ENCODE peak calls at places on chromosomes 4 and X, in five cellular contexts. One of them, this sample, is unnamed.

GRCh38 chr4:52853351-52853750 is 8.8 kb upstream of the RASL11B start:
- DNase-seq in endothelial cell of umbilical vein: no peak
- DNase-seq in transverse colon: no peak
- DNase-seq in heart left ventricle: no peak
- DNase-seq in suprapubic skin: no peak
- DNase-seq in this sample: no peak

GRCh38 chr4:1208266-1208961 is 36.0 kb upstream of the SPON2 start:
- DNase-seq in endothelial cell of umbilical vein: no peak
- DNase-seq in heart left ventricle: no peak
- DNase-seq in transverse colon: peak
- DNase-seq in suprapubic skin: peak
- DNase-seq in this sample: no peak

GRCh38 chr4:6307230-6307629 is 37.6 kb downstream of the WFS1 start:
- DNase-seq in suprapubic skin: no peak
- DNase-seq in heart left ventricle: no peak
- DNase-seq in transverse colon: no peak
- DNase-seq in endothelial cell of umbilical vein: no peak
- DNase-seq in this sample: no peak

GRCh38 chr4:113837397-113837796 is 75.9 kb upstream of the CAMK2D start:
- DNase-seq in endothelial cell of umbilical vein: peak
- DNase-seq in heart left ventricle: no peak
- DNase-seq in suprapubic skin: no peak
- DNase-seq in transverse colon: no peak
- DNase-seq in this sample: no peak

GRCh38 chr4:176717237-176717636 is 75.5 kb downstream of the VEGFC start:
- DNase-seq in heart left ventricle: no peak
- DNase-seq in transverse colon: no peak
- DNase-seq in suprapubic skin: no peak
- DNase-seq in endothelial cell of umbilical vein: peak
- DNase-seq in this sample: no peak

GRCh38 chrX:22063284-22063683 is 31.2 kb downstream of the PHEX start:
- DNase-seq in heart left ventricle: no peak
- DNase-seq in endothelial cell of umbilical vein: no peak
- DNase-seq in suprapubic skin: no peak
- DNase-seq in transverse colon: no peak
- DNase-seq in this sample: no peak

GRCh38 chr4:173374588-173374987 is 3.8 kb downstream of the SAP30 start:
- DNase-seq in suprapubic skin: no peak
- DNase-seq in transverse colon: no peak
- DNase-seq in heart left ventricle: no peak
- DNase-seq in endothelial cell of umbilical vein: no peak
- DNase-seq in this sample: no peak

GRCh38 chr4:115187136-115187535 is 73.7 kb upstream of the NDST4 start:
- DNase-seq in suprapubic skin: no peak
- DNase-seq in heart left ventricle: no peak
- DNase-seq in transverse colon: no peak
- DNase-seq in endothelial cell of umbilical vein: no peak
- DNase-seq in this sample: no peak

GRCh38 chr4:98929341-98930267 is 671 bp upstream of the EIF4E start:
- DNase-seq in heart left ventricle: peak
- DNase-seq in suprapubic skin: no peak
- DNase-seq in transverse colon: peak
- DNase-seq in endothelial cell of umbilical vein: peak
- DNase-seq in this sample: peak

GRCh38 chrX:103828529-103828928 is 3.5 kb downstream of the RAB9B start:
- DNase-seq in heart left ventricle: no peak
- DNase-seq in suprapubic skin: no peak
- DNase-seq in endothelial cell of umbilical vein: no peak
- DNase-seq in transverse colon: no peak
- DNase-seq in this sample: no peak

GRCh38 chrX:68048774-68049173 is 384.5 kb downstream of the OPHN1 start:
- DNase-seq in heart left ventricle: no peak
- DNase-seq in suprapubic skin: no peak
- DNase-seq in transverse colon: no peak
- DNase-seq in endothelial cell of umbilical vein: no peak
- DNase-seq in this sample: no peak

GRCh38 chrX:72685810-72686465 is 28.2 kb downstream of the PHKA1 start:
- DNase-seq in suprapubic skin: no peak
- DNase-seq in endothelial cell of umbilical vein: no peak
- DNase-seq in transverse colon: no peak
- DNase-seq in heart left ventricle: no peak
- DNase-seq in this sample: no peak

GRCh38 chrX:39795591-39795990 is 302.2 kb downstream of the BCOR start:
- DNase-seq in endothelial cell of umbilical vein: no peak
- DNase-seq in suprapubic skin: no peak
- DNase-seq in transverse colon: no peak
- DNase-seq in heart left ventricle: no peak
- DNase-seq in this sample: no peak

GRCh38 chrX:153381684-153382532 is 19.2 kb downstream of the PNMA6E start:
- DNase-seq in suprapubic skin: no peak
- DNase-seq in transverse colon: no peak
- DNase-seq in heart left ventricle: no peak
- DNase-seq in endothelial cell of umbilical vein: peak
- DNase-seq in this sample: peak

GRCh38 chr4:186607490-186607889 is 52.1 kb upstream of the MTNR1A start:
- DNase-seq in suprapubic skin: no peak
- DNase-seq in endothelial cell of umbilical vein: no peak
- DNase-seq in transverse colon: no peak
- DNase-seq in heart left ventricle: no peak
- DNase-seq in this sample: no peak

GRCh38 chr4:174217273-174218126 is 66.0 kb downstream of the FBXO8 start:
- DNase-seq in heart left ventricle: peak
- DNase-seq in suprapubic skin: no peak
- DNase-seq in transverse colon: no peak
- DNase-seq in endothelial cell of umbilical vein: no peak
- DNase-seq in this sample: peak

GRCh38 chrX:112868586-112868985 is 28.0 kb upstream of the AMOT start:
- DNase-seq in endothelial cell of umbilical vein: no peak
- DNase-seq in heart left ventricle: no peak
- DNase-seq in transverse colon: no peak
- DNase-seq in suprapubic skin: no peak
- DNase-seq in this sample: no peak

GRCh38 chrX:10356979-10357378 is 200.2 kb downstream of the CLCN4 start:
- DNase-seq in transverse colon: no peak
- DNase-seq in endothelial cell of umbilical vein: no peak
- DNase-seq in heart left ventricle: no peak
- DNase-seq in suprapubic skin: no peak
- DNase-seq in this sample: no peak

GRCh38 chr4:41268024-41268423 is 11.3 kb downstream of the UCHL1 start:
- DNase-seq in heart left ventricle: no peak
- DNase-seq in endothelial cell of umbilical vein: no peak
- DNase-seq in transverse colon: peak
- DNase-seq in suprapubic skin: no peak
- DNase-seq in this sample: no peak

GRCh38 chr4:78517050-78517652 is 34.4 kb upstream of the ANXA3 start:
- DNase-seq in endothelial cell of umbilical vein: peak
- DNase-seq in suprapubic skin: no peak
- DNase-seq in transverse colon: no peak
- DNase-seq in heart left ventricle: no peak
- DNase-seq in this sample: peak

GRCh38 chr4:143558823-143559756 is 45.6 kb downstream of the SMARCA5 start:
- DNase-seq in transverse colon: peak
- DNase-seq in heart left ventricle: peak
- DNase-seq in endothelial cell of umbilical vein: peak
- DNase-seq in suprapubic skin: no peak
- DNase-seq in this sample: peak

DNA sequence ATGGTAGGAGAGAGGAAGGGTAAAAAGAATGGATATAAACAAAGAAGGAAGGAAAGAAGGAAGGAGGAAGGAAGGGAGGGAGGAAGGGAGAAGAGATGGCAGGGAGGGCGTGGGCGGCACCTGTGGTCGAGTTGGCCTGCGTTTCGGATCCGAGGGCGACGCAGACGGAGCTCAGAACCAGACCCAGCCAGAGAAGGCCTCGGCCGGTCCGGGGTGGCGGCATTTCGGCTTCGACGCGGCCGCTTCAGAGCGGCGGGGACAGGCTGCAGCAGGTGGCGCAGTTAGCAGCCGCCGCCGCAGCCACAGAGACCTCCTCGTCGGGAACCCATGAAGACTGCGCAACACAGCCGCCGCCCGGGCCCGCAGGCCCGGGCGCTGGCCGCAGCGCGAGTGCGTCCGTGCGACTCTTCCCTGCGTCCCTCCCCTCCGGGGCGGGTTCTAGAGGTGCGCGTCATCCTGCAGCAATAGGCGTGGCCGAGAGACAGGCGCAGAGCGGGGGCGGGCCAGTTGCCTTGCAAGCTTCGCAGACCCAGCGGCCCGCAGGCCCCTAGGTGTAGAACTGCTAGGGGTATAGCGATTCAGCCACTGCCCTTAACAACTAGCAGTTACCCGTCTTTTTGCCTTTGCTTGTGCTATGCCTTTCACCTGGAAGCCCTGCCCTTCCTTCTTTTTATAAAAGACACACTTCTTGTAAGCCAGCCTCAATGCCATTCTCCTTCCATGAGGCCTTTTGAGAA is at the start of gene IDS:
- DNase-seq in endothelial cell of umbilical vein: peak
- DNase-seq in transverse colon: peak
- DNase-seq in suprapubic skin: peak
- DNase-seq in heart left ventricle: peak
- DNase-seq in this sample: peak
- TF ChIP-seq POLR2A in endothelial cell of umbilical vein: peak
- TF ChIP-seq POLR2A in transverse colon: peak
- TF ChIP-seq POLR2A in suprapubic skin: peak
- TF ChIP-seq POLR2A in heart left ventricle: peak
- TF ChIP-seq POLR2A in this sample: peak

DNA sequence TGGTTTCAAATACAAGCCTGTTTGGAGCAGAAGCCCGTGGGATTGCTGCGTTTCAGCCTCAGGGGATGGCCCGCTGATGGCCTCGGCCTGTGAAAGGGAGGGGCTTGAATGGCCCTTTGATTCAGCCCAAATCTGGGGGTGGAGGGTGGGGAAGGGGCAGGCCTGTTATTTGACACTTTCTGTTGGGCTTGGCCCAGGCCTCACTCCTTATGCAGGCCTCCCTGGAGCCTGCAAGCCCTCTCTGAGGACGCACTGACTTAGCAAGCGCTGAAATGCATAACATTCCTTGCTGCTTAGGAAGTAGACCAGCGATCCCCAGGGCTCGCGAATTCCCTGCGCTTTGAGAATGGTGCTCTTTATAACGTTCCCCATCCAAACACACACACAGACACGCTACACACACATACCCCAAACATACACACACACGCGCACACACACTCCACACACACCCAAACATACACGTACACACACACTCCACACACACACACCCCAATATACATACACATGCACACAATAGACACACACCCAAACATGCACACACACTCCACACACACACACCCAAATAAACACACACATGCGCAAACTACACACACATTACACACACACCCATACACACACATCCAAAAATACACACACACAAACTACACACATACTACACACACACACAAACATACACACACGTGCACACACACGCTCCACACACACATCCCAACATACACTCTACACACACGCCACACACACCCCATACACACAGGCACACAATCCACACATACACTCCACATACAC is 29.6 kb downstream of the TLR10 start:
- DNase-seq in transverse colon: peak
- DNase-seq in suprapubic skin: peak
- DNase-seq in endothelial cell of umbilical vein: peak
- DNase-seq in heart left ventricle: peak
- DNase-seq in this sample: peak
- TF ChIP-seq POLR2A in transverse colon: no peak
- TF ChIP-seq POLR2A in suprapubic skin: no peak
- TF ChIP-seq POLR2A in endothelial cell of umbilical vein: no peak
- TF ChIP-seq POLR2A in heart left ventricle: no peak
- TF ChIP-seq POLR2A in this sample: no peak

DNA sequence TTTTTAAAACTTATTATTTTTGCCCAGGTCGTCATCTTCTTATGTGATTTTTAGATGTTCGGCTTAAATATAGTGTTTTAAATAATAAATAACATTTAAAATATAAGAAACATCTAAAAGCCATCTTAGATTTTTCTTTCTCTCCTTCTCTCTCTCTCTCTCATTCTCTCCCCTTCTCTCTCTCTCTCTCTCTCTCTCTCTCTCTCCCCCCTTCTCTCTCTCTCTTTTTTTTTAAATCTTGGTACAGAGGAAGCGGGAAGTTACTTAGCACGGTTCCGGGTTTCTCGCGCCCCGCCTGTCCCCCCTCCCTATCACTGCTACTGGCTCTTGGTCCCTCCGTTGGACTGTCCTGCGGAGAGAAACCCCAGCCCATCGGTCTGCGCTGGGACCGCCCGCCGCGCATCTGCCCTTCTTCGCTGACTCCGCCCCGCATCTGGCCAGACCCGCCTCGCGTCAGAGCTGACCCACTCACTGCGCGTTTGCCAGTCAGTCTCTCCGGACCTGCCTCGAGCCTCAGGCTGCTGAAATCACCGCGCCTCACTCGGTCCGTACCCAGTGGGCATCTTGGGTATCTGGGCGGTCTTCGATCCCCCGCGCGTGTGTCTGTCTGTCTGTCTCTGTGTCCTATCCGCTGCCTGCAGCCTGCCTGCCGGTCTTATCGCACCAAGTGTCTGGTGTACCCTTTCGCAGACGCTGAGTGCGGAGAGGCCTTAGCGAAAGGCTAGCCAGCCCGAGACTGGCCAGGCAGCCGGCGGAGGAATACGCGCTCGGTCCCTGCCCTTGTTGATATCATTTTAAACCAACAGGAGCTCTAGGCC is at the start of gene PABPC5:
- DNase-seq in endothelial cell of umbilical vein: peak
- DNase-seq in transverse colon: peak
- DNase-seq in suprapubic skin: peak
- DNase-seq in heart left ventricle: peak
- DNase-seq in this sample: no peak
- TF ChIP-seq POLR2A in endothelial cell of umbilical vein: no peak
- TF ChIP-seq POLR2A in transverse colon: peak
- TF ChIP-seq POLR2A in suprapubic skin: no peak
- TF ChIP-seq POLR2A in heart left ventricle: no peak
- TF ChIP-seq POLR2A in this sample: no peak

DNA sequence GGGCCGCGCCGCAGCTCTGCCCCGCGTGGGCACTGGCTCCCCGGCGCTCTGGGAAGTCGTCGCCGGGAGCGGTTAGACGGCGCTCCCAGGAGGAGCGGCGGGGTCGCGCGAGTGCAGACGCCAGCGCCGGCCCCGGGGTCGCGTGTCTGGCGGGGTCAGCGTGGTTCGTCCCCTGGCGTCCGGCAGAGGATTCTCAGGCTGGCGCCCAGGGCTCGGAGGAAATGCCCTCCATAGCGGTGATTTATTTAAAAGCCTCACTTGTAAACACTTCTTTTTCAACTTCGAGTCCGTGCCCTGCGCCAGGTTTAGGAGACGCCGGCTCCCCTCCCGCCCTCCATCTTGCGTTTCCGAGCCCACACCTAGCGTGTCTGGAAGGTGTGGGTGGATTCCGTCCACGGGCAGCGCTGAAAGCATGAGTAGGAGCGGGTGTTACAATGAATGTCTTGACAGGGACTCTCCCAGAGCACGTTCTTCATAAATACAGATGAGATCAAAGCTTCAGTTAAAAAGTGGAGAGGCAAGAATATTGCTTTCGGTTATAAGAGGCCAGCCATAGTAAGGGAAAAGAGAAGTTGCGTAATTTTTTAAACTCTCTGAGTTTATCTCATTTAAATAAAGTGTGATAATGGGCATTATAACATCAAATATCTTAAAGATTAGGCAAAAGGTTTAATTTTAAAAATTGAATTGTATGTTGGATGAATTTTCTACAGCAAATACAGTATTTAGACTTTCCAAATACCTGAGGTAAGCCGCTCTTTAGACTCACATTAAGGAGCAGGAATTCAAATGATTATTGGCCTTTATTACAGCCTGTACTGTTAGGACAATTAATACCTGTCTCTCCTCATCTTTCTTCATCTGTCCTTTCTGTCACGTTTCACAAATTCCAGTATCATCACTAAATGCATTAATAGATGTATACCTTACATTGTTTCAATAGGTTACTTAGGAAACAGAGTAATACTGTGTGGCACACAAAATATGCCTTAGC is 863 bp downstream of the FAM241A start:
- DNase-seq in endothelial cell of umbilical vein: peak
- DNase-seq in suprapubic skin: no peak
- DNase-seq in transverse colon: peak
- DNase-seq in heart left ventricle: peak
- DNase-seq in this sample: peak
- TF ChIP-seq POLR2A in endothelial cell of umbilical vein: no peak
- TF ChIP-seq POLR2A in suprapubic skin: no peak
- TF ChIP-seq POLR2A in transverse colon: no peak
- TF ChIP-seq POLR2A in heart left ventricle: no peak
- TF ChIP-seq POLR2A in this sample: peak

This sample was measured in erythroblast.